ENCODE peak calls at places on chromosome 15, in seven cellular contexts. Y, T, S, W, I, K and Q are unnamed samples. For H3K4me1, the result is how much of the 10 kb centered on the place peaks cover.

GRCh38 chr15:33374181-33375006 is 63.6 kb downstream of the RYR3 start:
- DNase-seq in Y (no peak), T (no peak), S (no peak), W (no peak), I (no peak), K (no peak), Q (no peak)

GRCh38 chr15:99963096-99963825 is 230.0 kb upstream of the LYSMD4 start:
- DNase-seq in Y (no peak), T (no peak), S (no peak), W (no peak), I (no peak), K (peak), Q (no peak)

GRCh38 chr15:45522931-45523331 is 376 bp upstream of the SLC30A4 start:
- DNase-seq in Y (peak), T (peak), S (peak), W (peak), I (peak), K (peak), Q (no peak)

GRCh38 chr15:61151791-61152190 is 77.3 kb downstream of the RORA start:
- DNase-seq in Y (no peak), T (no peak), S (no peak), W (no peak), I (no peak), K (no peak), Q (no peak)

GRCh38 chr15:45157974-45158373 is 28.2 kb downstream of the DUOX1 start:
- DNase-seq in Y (peak), T (peak), S (peak), W (no peak), I (no peak), K (peak), Q (no peak)

GRCh38 chr15:74200871-74201419 is 1.6 kb downstream of the STRA6 start:
- DNase-seq in Y (peak), T (peak), S (no peak), W (no peak), I (no peak), K (peak), Q (no peak)

GRCh38 chr15:51331141-51331540 is 7.3 kb downstream of the CYP19A1 start:
- DNase-seq in Y (peak), T (peak), S (no peak), W (peak), I (no peak), K (no peak), Q (no peak)

GRCh38 chr15:98744506-98744905 is 96.2 kb downstream of the IGF1R start:
- DNase-seq in Y (no peak), T (no peak), S (no peak), W (no peak), I (no peak), K (peak), Q (no peak)

GRCh38 chr15:20386198-20386597 is 155.4 kb downstream of the GOLGA6L6 start:
- DNase-seq in Y (no peak), T (no peak), S (no peak), W (no peak), I (no peak), K (no peak), Q (no peak)

GRCh38 chr15:81893182-81893833 is 152.5 kb downstream of the MEX3B start:
- DNase-seq in Y (no peak), T (no peak), S (no peak), W (no peak), I (no peak), K (peak), Q (no peak)

GRCh38 chr15:92109485-92109884 is 256.0 kb downstream of the SLCO3A1 start:
- DNase-seq in Y (no peak), T (no peak), S (no peak), W (no peak), I (no peak), K (no peak), Q (no peak)

GRCh38 chr15:79037848-79038247 is 52.7 kb downstream of the RASGRF1 start:
- DNase-seq in Y (no peak), T (no peak), S (no peak), W (no peak), I (no peak), K (no peak), Q (no peak)

GRCh38 chr15:99474041-99474906 is 91.5 kb upstream of the MEF2A start:
- DNase-seq in Y (no peak), T (no peak), S (no peak), W (no peak), I (no peak), K (no peak), Q (no peak)

GRCh38 chr15:71647479-71647792 is 162.9 kb upstream of the NR2E3 start:
- DNase-seq in Y (no peak), T (peak), S (no peak), W (no peak), I (no peak), K (no peak), Q (no peak)

GRCh38 chr15:48059786-48060185 is 61.0 kb upstream of the SLC24A5 start:
- DNase-seq in Y (no peak), T (peak), S (no peak), W (no peak), I (no peak), K (no peak), Q (no peak)

GRCh38 chr15:81106560-81106959 is 27.5 kb upstream of the CFAP161 start:
- DNase-seq in Y (peak), T (peak), S (peak), W (peak), I (peak), K (peak), Q (peak)

GRCh38 chr15:25439456-25439836 is 622 bp upstream of the UBE3A start:
- DNase-seq in Y (peak), T (peak), S (peak), W (no peak), I (no peak), K (no peak), Q (no peak)

GRCh38 chr15:101497017-101497416 is 7.5 kb upstream of the PCSK6 start:
- DNase-seq in Y (no peak), T (no peak), S (no peak), W (no peak), I (no peak), K (no peak), Q (peak)

GRCh38 chr15:31308185-31308639 is 18.4 kb upstream of the KLF13 start:
- DNase-seq in Y (no peak), T (no peak), S (no peak), W (no peak), I (no peak), K (no peak), Q (no peak)

GRCh38 chr15:78752492-78753358 is 58.5 kb downstream of the ADAMTS7 start:
- DNase-seq in Y (no peak), T (no peak), S (no peak), W (no peak), I (no peak), K (no peak), Q (no peak)

GRCh38 chr15:93027413-93027812 is 61.6 kb downstream of the RGMA start:
- DNase-seq in Y (no peak), T (no peak), S (no peak), W (no peak), I (no peak), K (no peak), Q (no peak)

DNA sequence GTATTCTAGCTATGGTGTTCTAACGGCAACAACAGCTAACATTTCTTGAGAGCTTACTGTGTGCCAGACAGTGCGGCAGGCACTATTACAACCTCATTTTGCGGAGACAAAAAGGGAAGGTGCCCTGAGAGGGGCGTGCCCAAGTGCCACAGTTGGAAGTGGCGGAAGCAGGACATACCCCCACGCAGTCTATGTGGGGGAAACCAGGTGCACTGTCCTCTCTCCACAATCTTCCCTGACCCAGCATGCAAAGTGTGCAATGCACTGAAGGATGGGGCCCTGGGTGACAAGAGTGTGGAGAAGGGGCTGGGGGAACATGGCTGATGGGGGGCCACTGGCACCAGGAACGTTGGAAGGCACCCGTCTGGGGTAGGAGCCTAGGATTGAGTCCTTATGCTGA is 8.6 kb downstream of the ANP32A start:
- DNase-seq in Y (no peak), T (no peak), S (no peak), W (no peak), I (no peak), K (no peak), Q (peak)
- H3K4me1 ChIP-seq in Y (under half), T (under half), S (under half), W (under half), I (under half), K (under half), Q (under half)

GRCh38 chr15:67307156-67307555 is 52.6 kb downstream of the IQCH start:
- DNase-seq in Y (no peak), T (peak), S (no peak), W (no peak), I (no peak), K (no peak), Q (no peak)
- H4K8ac ChIP-seq in Y (no peak), T (no peak), S (no peak), W (no peak), I (no peak), K (no peak), Q (no peak)

GRCh38 chr15:69997701-69998273 is 99.9 kb downstream of the TLE3 start:
- DNase-seq in Y (no peak), T (peak), S (no peak), W (no peak), I (no peak), K (peak), Q (no peak)

GRCh38 chr15:69996842-69997478 is 100.8 kb downstream of the TLE3 start:
- DNase-seq in Y (no peak), T (no peak), S (no peak), W (no peak), I (no peak), K (no peak), Q (no peak)

GRCh38 chr15:69999392-70000085 is 98.2 kb downstream of the TLE3 start:
- DNase-seq in Y (no peak), T (no peak), S (no peak), W (no peak), I (no peak), K (no peak), Q (no peak)

GRCh38 chr15:69996321-69996720 is 101.4 kb downstream of the TLE3 start:
- DNase-seq in Y (no peak), T (no peak), S (no peak), W (no peak), I (no peak), K (no peak), Q (no peak)

DNA sequence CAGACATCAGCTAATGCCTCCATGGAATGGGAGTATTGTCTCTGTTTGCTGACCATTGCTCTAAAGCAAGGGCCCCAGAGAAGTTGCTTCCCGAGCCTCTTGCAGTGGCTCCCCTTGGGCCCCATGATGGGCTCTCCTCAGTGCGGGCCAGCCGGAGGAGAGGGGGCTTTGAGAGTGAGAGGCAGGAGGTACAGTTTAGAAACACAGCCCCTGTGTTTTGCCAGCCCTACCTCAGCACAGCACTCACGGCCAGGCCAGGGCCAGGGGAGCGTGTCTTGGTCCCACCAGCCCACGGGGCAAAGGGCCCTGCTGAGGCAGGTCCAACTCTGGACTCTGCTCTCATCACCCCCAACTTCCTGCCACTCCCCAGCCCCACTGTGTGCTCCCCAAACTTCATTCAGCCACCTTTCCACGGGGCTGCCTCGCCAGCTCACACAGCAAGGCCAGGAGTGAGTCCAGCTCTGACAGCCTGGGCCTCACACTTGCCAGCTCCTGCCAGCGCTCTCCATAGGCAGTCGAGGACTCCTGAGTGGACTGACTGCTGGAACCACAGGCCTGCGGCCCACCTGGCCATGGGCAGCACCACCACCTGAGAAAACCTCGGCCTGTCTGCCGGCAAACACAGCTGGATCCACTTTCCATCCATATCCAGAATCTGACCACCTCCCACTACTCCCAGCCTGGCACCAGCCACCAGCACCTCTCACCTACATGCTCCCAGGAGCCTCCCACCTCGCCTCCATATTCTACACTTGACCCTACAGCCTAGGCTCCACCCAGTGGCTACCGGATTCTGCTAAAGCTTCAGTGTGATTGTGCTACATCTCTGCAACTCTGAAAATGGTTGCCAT is 99.0 kb downstream of the TLE3 start:
- DNase-seq in Y (no peak), T (no peak), S (no peak), W (no peak), I (no peak), K (no peak), Q (no peak)
- H3K4me1 ChIP-seq in Y (under half), T (under half), S (under half), W (under half), I (under half), K (under half), Q (under half)

DNA sequence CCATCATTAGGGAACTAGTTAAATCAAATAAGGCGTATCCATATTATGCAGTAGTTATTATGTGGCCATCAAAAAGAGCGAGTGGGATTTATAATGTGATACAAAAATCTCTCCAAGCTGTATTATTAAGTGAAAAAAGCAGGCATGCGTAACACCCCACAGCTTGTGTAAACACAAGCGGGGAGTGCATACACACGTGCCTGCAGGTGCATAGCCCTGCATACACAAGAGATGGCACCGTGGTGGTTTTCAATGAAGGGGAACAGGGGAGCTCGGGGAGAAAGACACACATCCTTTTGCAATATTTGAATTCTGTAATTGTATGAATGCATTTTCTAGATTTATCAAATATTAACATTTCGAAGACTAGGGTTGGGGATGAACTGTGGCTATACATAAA is 9.2 kb upstream of the KIF7 start:
- DNase-seq in Y (no peak), T (no peak), S (no peak), W (no peak), I (no peak), K (no peak), Q (no peak)
- H4K8ac ChIP-seq in Y (no peak), T (no peak), S (no peak), W (no peak), I (no peak), K (no peak), Q (no peak)

GRCh38 chr15:56781666-56782065 is 48.4 kb upstream of the ZNF280D start:
- DNase-seq in Y (no peak), T (no peak), S (no peak), W (no peak), I (no peak), K (no peak), Q (no peak)

GRCh38 chr15:56783156-56783856 is 50.0 kb upstream of the ZNF280D start:
- DNase-seq in Y (no peak), T (no peak), S (no peak), W (no peak), I (no peak), K (peak), Q (no peak)

GRCh38 chr15:56782306-56782705 is 49.0 kb upstream of the ZNF280D start:
- DNase-seq in Y (no peak), T (no peak), S (no peak), W (no peak), I (no peak), K (no peak), Q (no peak)

GRCh38 chr15:56786966-56787365 is 53.7 kb upstream of the ZNF280D start:
- DNase-seq in Y (no peak), T (peak), S (no peak), W (no peak), I (no peak), K (no peak), Q (no peak)

DNA sequence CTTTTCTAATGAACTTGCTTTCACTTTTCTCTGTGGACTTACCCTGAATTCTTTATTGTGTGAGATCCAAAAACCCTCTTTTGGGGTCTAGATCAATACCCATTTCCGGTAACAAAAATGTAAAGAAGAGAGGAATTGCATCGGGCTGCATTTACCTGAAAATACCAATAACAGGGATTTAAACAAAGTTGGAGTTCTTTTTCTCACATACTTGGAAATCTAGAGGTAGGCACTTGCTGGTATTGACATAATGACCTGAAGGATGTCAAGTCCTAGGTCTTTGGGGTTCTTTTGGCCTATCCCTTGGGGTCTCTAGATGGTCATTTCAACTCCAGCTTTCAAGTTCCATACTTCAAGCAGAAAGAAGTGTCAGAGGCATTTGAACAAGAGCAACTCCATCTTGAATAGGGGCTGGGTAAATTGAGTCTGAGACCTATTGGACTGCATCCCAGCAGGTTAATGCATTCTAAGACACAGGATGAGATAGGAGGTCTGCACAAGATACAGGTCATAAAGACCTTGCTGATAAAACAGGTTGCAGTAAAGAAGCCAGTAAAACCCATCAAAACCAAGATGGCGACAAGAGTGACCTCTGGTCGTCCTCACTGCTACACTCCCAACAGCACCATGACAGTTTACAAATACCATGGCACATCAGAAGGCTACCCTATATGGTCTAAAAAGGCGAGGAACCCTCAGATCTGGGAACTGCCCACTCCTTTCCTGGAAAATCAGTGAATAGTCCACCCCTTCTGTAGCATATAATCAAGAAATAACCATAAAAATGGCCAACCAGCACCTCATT is 50.8 kb upstream of the ZNF280D start:
- DNase-seq in Y (no peak), T (no peak), S (no peak), W (no peak), I (no peak), K (no peak), Q (no peak)
- H3K4me1 ChIP-seq in Y (under half), T (under half), S (under half), W (under half), I (under half), K (under half), Q (under half)

DNA sequence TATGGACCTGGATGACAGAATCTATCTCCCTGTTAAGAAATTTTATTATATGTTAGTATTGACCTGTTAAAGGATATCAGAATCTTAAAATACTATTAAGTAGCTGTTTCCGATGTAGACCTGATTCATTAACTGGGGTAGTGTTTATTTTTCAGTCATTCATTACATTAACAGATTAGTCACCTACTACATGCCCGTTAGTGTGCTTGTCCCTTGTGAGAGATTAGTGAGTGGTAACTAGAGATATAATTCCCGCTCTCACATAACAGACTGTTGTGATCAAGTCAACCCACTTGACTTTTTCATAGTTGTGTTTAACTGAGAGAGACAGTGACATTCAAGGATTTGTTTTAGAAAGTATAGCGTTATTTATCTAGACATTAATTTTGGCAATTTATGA is 166.8 kb downstream of the TCF12 start:
- DNase-seq in Y (no peak), T (peak), S (no peak), W (no peak), I (no peak), K (peak), Q (no peak)
- H4K8ac ChIP-seq in Y (no peak), T (no peak), S (no peak), W (no peak), I (no peak), K (no peak), Q (no peak)

DNA sequence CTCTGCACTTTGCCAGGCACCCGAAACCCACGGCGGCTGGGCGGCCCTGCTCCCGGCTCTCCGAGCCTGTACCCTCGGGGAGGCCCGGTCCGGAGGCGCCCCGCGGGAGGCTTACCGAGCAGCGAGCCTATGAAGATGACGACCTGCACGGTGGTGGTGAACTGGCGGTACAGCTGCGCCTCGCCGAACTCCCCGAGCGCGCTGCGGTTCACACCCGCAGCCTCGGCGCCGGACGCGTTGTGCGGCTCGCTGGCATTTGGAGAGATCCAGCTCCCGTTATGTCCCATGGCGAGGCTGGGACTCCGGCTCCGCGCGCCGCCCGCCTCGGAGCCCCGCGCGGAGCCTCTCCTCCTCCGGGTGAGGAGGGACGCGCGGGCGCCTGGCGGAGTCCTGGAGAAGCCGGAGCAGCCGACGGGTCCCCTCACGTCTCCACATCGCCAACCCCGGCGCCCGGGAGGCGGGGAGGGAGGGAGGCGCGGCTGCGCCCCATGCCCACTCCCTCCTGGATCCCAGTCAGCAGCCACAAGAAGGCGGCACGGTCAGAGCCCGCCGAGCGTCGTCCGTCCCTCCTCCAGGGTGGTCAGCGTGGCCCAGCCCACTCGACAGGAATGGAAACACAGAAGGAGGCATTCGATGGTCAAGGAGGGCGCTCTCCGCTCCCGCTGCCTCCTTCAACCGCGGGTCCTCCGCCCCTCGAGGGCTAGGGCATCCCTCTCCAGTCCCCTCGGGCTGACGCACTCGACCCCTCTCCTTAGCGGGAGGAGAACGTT is at the start of gene GPR176:
- DNase-seq in Y (peak), T (peak), S (peak), W (peak), I (peak), K (peak), Q (no peak)
- H3K4me1 ChIP-seq in Y (under half), T (under half), S (under half), W (under half), I (under half), K (under half), Q (under half)

GRCh38 chr15:64813075-64813474 is 12.4 kb downstream of the PIF1 start:
- DNase-seq in Y (peak), T (peak), S (no peak), W (no peak), I (peak), K (peak), Q (no peak)
- H4K8ac ChIP-seq in Y (no peak), T (no peak), S (no peak), W (no peak), I (no peak), K (no peak), Q (no peak)